ENCODE peak calls at places on chromosomes 7 and 10, in five cellular contexts. Y, S, R, U and N are unnamed samples.

GRCh38 chr7:42090056-42090455 is 147.0 kb downstream of the GLI3 start:
- DNase-seq in S (no peak), Y (no peak), U (no peak), R (peak; percentile 76), N (no peak)

GRCh38 chr7:27697861-27698430 is 35.3 kb upstream of the HIBADH start:
- DNase-seq in U (peak; percentile 53), S (no peak), R (peak; percentile 28), Y (no peak), N (no peak)

GRCh38 chr10:106360870-106361269 is 803.6 kb downstream of the SORCS1 start:
- DNase-seq in Y (no peak), S (no peak), U (no peak), R (peak; percentile 93), N (no peak)

GRCh38 chr10:16673443-16673842 is 143.8 kb downstream of the RSU1 start:
- DNase-seq in Y (no peak), U (no peak), S (peak; percentile 67), R (no peak), N (no peak)

GRCh38 chr10:62632071-62632809 is 172.3 kb upstream of the ADO start:
- DNase-seq in Y (no peak), R (peak; percentile 93), S (no peak), U (peak; percentile 68), N (no peak)

GRCh38 chr7:128299109-128299514 is 44.6 kb downstream of the RBM28 start:
- DNase-seq in Y (no peak), S (no peak), U (no peak), R (no peak), N (no peak)

GRCh38 chr7:40213291-40213690 is 78.5 kb downstream of the SUGCT start:
- DNase-seq in S (no peak), R (no peak), U (no peak), Y (no peak), N (no peak)

GRCh38 chr7:30173058-30173897 is 38.5 kb downstream of the MTURN start:
- DNase-seq in U (no peak), R (peak; percentile 94), S (peak; percentile 60), Y (peak; percentile 73), N (peak; percentile 48)

GRCh38 chr7:151271699-151272355 is 23.3 kb upstream of the SMARCD3 start:
- DNase-seq in S (no peak), Y (no peak), U (peak; percentile 98), R (no peak), N (no peak)

GRCh38 chr7:155232911-155233702 is 64.6 kb upstream of the INSIG1 start:
- DNase-seq in R (no peak), Y (no peak), U (no peak), S (no peak), N (no peak)

GRCh38 chr7:17401806-17402627 is 103.6 kb downstream of the AHR start:
- DNase-seq in S (no peak), Y (no peak), U (peak; percentile 23), R (no peak), N (no peak)

GRCh38 chr7:17769918-17770317 is 170.4 kb downstream of the SNX13 start:
- DNase-seq in U (peak; percentile 54), R (peak; percentile 79), Y (peak; percentile 42), S (peak; percentile 32), N (peak; percentile 15)

GRCh38 chr10:71729023-71729649 is 9.6 kb upstream of the C10orf105 start:
- DNase-seq in S (peak; percentile 0), U (peak; percentile 86), Y (peak; percentile 75), R (peak; percentile 69), N (peak; percentile 67)

GRCh38 chr10:78357027-78357672 is 323.5 kb downstream of the RPS24 start:
- DNase-seq in S (no peak), U (no peak), Y (no peak), R (no peak), N (no peak)

GRCh38 chr10:100490531-100490930 is 27.7 kb downstream of the WNT8B start:
- DNase-seq in R (no peak), Y (no peak), U (no peak), S (no peak), N (no peak)

GRCh38 chr10:104650072-104650471 is 9.0 kb downstream of the SORCS3 start:
- DNase-seq in U (no peak), Y (no peak), R (no peak), S (no peak), N (no peak)

GRCh38 chr7:29102554-29103151 is 43.7 kb downstream of the CPVL start:
- DNase-seq in Y (peak; percentile 34), R (peak; percentile 70), U (peak; percentile 21), S (peak; percentile 59), N (peak; percentile 13)

GRCh38 chr10:60706146-60706545 is 72.1 kb upstream of the CDK1 start:
- DNase-seq in U (no peak), R (no peak), S (no peak), Y (no peak), N (no peak)

GRCh38 chr7:146492017-146492416 is 375.4 kb downstream of the CNTNAP2 start:
- DNase-seq in U (no peak), Y (no peak), R (peak; percentile 9), S (no peak), N (no peak)